ENCODE peak calls at places on chromosomes 16 and 17, in four cellular contexts. One of them, this sample, is unnamed.

GRCh38 chr16:54783226-54783625 is 147.4 kb upstream of the IRX5 start:
- DNase-seq in IMR-90: no peak
- DNase-seq in K562: no peak
- DNase-seq in HepG2: no peak
- DNase-seq in this sample: no peak

GRCh38 chr16:58422809-58423208 is 30.5 kb downstream of the GINS3 start:
- DNase-seq in IMR-90: no peak
- DNase-seq in K562: no peak
- DNase-seq in HepG2: no peak
- DNase-seq in this sample: no peak

GRCh38 chr16:87178177-87178863 is 138.9 kb downstream of the C16orf95 start:
- DNase-seq in IMR-90: no peak
- DNase-seq in K562: no peak
- DNase-seq in HepG2: no peak
- DNase-seq in this sample: no peak

GRCh38 chr17:62696726-62697490 is 69.4 kb downstream of the MRC2 start:
- DNase-seq in IMR-90: no peak
- DNase-seq in K562: no peak
- DNase-seq in HepG2: no peak
- DNase-seq in this sample: no peak

GRCh38 chr17:31537558-31537957 is 146.1 kb downstream of the RAB11FIP4 start:
- DNase-seq in IMR-90: peak
- DNase-seq in K562: no peak
- DNase-seq in HepG2: no peak
- DNase-seq in this sample: no peak

GRCh38 chr16:17224859-17225258 is 245.9 kb downstream of the XYLT1 start:
- DNase-seq in IMR-90: peak
- DNase-seq in K562: no peak
- DNase-seq in HepG2: no peak
- DNase-seq in this sample: no peak

GRCh38 chr16:77919761-77920415 is 102.5 kb upstream of the CLEC3A start:
- DNase-seq in IMR-90: peak
- DNase-seq in K562: no peak
- DNase-seq in HepG2: no peak
- DNase-seq in this sample: no peak

GRCh38 chr17:44922746-44923470 is 7.6 kb upstream of the GFAP start:
- DNase-seq in IMR-90: no peak
- DNase-seq in K562: no peak
- DNase-seq in HepG2: no peak
- DNase-seq in this sample: no peak

GRCh38 chr16:1157639-1158455 is 4.9 kb downstream of the CACNA1H start:
- DNase-seq in IMR-90: no peak
- DNase-seq in K562: no peak
- DNase-seq in HepG2: no peak
- DNase-seq in this sample: no peak

GRCh38 chr17:57622886-57623433 is 122.1 kb downstream of the CCDC182 start:
- DNase-seq in IMR-90: peak
- DNase-seq in K562: no peak
- DNase-seq in HepG2: peak
- DNase-seq in this sample: peak

GRCh38 chr17:80208050-80208449 is 12.1 kb downstream of the SGSH start:
- DNase-seq in IMR-90: no peak
- DNase-seq in K562: no peak
- DNase-seq in HepG2: no peak
- DNase-seq in this sample: no peak

GRCh38 chr16:30028438-30029093 is 2.5 kb downstream of the TLCD3B start:
- DNase-seq in IMR-90: no peak
- DNase-seq in K562: peak
- DNase-seq in HepG2: no peak
- DNase-seq in this sample: no peak

GRCh38 chr17:77475012-77475976 is 334.5 kb downstream of the SEC14L1 start:
- DNase-seq in IMR-90: peak
- DNase-seq in K562: no peak
- DNase-seq in HepG2: no peak
- DNase-seq in this sample: no peak

GRCh38 chr17:142102-142661 is 4.8 kb downstream of the SCGB1C2 start:
- DNase-seq in IMR-90: peak
- DNase-seq in K562: no peak
- DNase-seq in HepG2: peak
- DNase-seq in this sample: peak

GRCh38 chr16:87499189-87499486 is 6.3 kb upstream of the ZCCHC14 start:
- DNase-seq in IMR-90: peak
- DNase-seq in K562: no peak
- DNase-seq in HepG2: no peak
- DNase-seq in this sample: no peak

GRCh38 chr16:11668590-11669379 is 530 bp downstream of the SNN start:
- DNase-seq in IMR-90: no peak
- DNase-seq in K562: no peak
- DNase-seq in HepG2: no peak
- DNase-seq in this sample: no peak

GRCh38 chr16:82655720-82656500 is 29.1 kb downstream of the CDH13 start:
- DNase-seq in IMR-90: no peak
- DNase-seq in K562: no peak
- DNase-seq in HepG2: no peak
- DNase-seq in this sample: no peak

GRCh38 chr17:56436142-56436541 is 157.4 kb upstream of the NOG start:
- DNase-seq in IMR-90: no peak
- DNase-seq in K562: no peak
- DNase-seq in HepG2: no peak
- DNase-seq in this sample: no peak

GRCh38 chr16:65410801-65411200 is 288.9 kb upstream of the CDH11 start:
- DNase-seq in IMR-90: peak
- DNase-seq in K562: no peak
- DNase-seq in HepG2: no peak
- DNase-seq in this sample: no peak

GRCh38 chr16:78936060-78936459 is 664.5 kb downstream of the MAF start:
- DNase-seq in IMR-90: no peak
- DNase-seq in K562: no peak
- DNase-seq in HepG2: no peak
- DNase-seq in this sample: no peak

GRCh38 chr16:78939600-78939999 is 660.9 kb downstream of the MAF start:
- DNase-seq in IMR-90: no peak
- DNase-seq in K562: no peak
- DNase-seq in HepG2: no peak
- DNase-seq in this sample: no peak
- TF ChIP-seq MAZ in IMR-90: no peak
- TF ChIP-seq MAZ in K562: no peak
- TF ChIP-seq MAZ in HepG2: no peak
- TF ChIP-seq MAZ in this sample: no peak

DNA sequence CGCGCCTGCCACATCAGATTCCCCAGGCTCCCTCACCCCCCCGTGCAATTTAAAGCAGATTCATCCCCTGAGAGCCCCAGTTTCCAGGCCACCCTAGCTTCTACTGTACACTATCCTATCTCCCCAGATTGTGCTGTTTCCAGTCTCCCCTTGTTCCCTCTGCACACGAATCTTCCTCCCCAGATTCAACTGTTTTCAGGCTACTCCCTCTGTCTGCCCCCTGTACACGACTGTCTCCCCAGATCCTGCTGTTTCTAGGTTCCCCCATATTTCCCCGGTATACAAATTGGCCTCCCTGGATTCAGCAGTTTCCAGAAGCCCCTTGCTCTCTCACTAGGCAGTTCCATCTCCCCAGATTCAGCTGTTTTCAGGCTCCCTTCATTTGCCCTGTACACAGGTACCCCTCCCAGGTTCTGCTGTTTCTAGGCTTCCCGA is 23.0 kb downstream of the COPZ2 start:
- DNase-seq in IMR-90: no peak
- DNase-seq in K562: peak
- DNase-seq in HepG2: no peak
- DNase-seq in this sample: no peak
- TF ChIP-seq MAZ in IMR-90: no peak
- TF ChIP-seq MAZ in K562: no peak
- TF ChIP-seq MAZ in HepG2: no peak
- TF ChIP-seq MAZ in this sample: no peak

DNA sequence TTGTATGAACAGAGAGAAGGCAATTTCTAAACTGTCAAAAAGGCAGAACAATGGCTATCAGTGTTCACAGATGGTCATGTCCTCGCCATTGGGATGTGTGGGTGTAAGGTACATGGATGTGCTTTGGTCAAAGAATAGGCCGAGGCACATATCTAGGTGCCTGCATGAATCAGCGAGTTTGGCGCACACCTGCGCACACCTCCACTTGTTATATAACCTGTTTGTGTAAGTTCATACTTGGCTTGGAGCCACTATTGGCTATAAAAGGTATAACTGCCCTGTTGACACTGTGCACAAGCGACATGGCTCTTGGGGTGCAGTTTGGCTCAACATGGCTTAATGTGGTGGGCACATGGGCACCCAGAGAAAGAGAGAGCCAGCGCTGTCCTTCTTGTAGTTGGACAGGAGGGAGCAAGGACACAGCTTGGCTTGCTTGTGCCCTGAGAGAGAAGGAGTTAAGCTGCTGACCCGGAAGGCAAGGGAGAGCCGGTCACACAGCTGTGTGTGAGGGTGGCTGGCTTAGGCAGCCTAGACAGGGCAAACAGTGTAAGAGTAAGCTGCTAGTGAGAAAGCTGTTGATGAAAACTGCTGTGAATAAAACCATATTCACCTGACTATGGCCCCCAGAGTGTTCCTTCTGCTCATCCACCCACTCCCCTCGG is 499.1 kb downstream of the KCNJ2 start:
- DNase-seq in IMR-90: no peak
- DNase-seq in K562: no peak
- DNase-seq in HepG2: no peak
- DNase-seq in this sample: no peak
- TF ChIP-seq MAZ in IMR-90: no peak
- TF ChIP-seq MAZ in K562: no peak
- TF ChIP-seq MAZ in HepG2: no peak
- TF ChIP-seq MAZ in this sample: no peak

GRCh38 chr16:75139498-75139897 is 8.8 kb upstream of the ZFP1 start:
- DNase-seq in IMR-90: no peak
- DNase-seq in K562: no peak
- DNase-seq in HepG2: no peak
- DNase-seq in this sample: no peak

GRCh38 chr16:75138636-75139035 is 9.7 kb upstream of the ZFP1 start:
- DNase-seq in IMR-90: no peak
- DNase-seq in K562: no peak
- DNase-seq in HepG2: no peak
- DNase-seq in this sample: no peak

DNA sequence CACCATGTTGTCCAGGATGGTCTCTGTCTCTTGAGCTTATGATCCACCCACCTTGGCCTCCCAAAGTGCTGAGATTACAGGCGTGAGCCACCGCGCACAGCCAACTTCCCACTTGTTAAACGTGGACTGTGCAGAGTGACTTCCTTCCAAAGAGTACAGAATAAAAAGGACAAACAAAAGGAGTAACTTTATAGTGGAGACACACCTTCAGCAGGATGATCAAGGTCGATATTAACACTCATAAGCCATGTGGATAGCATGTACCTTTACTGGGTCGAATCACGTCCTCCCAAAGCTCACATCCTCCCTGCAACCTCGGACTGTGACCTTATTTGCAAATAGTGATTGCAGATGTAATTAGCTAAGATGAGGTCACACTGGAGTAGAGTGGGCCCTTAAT is 10.1 kb upstream of the ZFP1 start:
- DNase-seq in IMR-90: no peak
- DNase-seq in K562: no peak
- DNase-seq in HepG2: no peak
- DNase-seq in this sample: no peak
- TF ChIP-seq MAZ in IMR-90: no peak
- TF ChIP-seq MAZ in K562: no peak
- TF ChIP-seq MAZ in HepG2: no peak
- TF ChIP-seq MAZ in this sample: no peak

GRCh38 chr16:84041421-84041820 is 1.2 kb downstream of the SLC38A8 start:
- DNase-seq in IMR-90: no peak
- DNase-seq in K562: no peak
- DNase-seq in HepG2: no peak
- DNase-seq in this sample: no peak
- TF ChIP-seq MAZ in IMR-90: no peak
- TF ChIP-seq MAZ in K562: no peak
- TF ChIP-seq MAZ in HepG2: no peak
- TF ChIP-seq MAZ in this sample: no peak

GRCh38 chr17:75082683-75083082 is 5.1 kb upstream of the SLC16A5 start:
- DNase-seq in IMR-90: no peak
- DNase-seq in K562: no peak
- DNase-seq in HepG2: no peak
- DNase-seq in this sample: no peak
- TF ChIP-seq MAZ in IMR-90: no peak
- TF ChIP-seq MAZ in K562: no peak
- TF ChIP-seq MAZ in HepG2: no peak
- TF ChIP-seq MAZ in this sample: no peak

DNA sequence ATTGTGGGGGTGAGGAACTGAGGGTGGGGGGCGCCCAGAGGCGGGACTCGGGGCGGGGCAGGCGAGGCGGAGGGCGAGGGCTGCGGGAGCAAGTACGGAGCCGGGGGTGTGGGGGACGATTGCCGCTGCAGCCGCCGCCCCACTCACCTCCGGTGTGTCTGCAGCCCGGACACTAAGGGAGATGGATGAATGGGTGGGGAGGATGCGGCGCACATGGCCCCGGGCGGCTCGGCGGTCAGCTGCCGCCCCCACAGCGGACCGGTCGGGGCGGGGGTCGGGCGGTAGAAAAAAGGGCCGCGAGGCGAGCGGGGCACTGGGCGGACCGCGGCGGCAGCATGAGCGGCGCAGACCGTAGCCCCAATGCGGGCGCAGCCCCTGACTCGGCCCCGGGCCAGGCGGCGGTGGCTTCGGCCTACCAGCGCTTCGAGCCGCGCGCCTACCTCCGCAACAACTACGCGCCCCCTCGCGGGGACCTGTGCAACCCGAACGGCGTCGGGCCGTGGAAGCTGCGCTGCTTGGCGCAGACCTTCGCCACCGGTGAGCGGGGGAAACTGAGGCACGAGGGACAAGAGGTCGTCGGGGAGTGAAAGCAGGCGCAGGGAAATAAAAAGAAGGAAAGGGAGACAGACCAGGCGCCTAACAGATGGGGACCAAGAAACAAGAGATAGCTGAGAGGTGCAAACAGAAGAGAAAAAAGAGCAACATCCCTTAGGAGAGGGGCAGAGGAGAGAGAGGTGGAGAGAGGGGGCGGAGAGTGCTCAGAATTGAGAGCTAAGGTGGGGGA is at the start of gene PNMT:
- DNase-seq in IMR-90: peak
- DNase-seq in K562: peak
- DNase-seq in HepG2: peak
- DNase-seq in this sample: peak
- TF ChIP-seq MAZ in IMR-90: no peak
- TF ChIP-seq MAZ in K562: peak
- TF ChIP-seq MAZ in HepG2: peak
- TF ChIP-seq MAZ in this sample: no peak

DNA sequence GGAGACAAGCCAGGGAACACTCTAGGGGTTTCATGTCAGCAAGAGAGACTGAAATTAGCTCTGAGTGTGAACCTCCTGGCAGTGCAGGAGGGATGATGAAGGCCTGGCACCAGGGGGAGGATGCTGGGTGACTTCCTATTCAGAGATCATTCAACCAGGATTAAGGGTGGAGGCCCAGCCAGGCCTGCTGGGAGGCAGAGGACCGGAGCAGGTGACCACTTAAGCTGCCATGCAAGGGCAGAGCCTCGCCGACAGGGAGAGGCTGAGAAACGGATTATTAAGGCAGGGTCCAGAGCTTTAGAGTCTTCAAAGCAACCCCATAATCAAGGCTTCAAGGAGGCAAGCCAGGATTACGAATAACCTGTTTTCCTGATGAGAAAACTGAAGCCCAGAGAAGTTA is 10.6 kb upstream of the SRCIN1 start:
- DNase-seq in IMR-90: no peak
- DNase-seq in K562: no peak
- DNase-seq in HepG2: no peak
- DNase-seq in this sample: no peak
- TF ChIP-seq MAZ in IMR-90: no peak
- TF ChIP-seq MAZ in K562: no peak
- TF ChIP-seq MAZ in HepG2: no peak
- TF ChIP-seq MAZ in this sample: no peak